ENCODE peak calls at places on chromosomes 6 and 20, in five cellular contexts. O is left ventricle myocardium superior; F is stimulated activated naive CD8-positive, alpha-beta T cell treated with anti-CD3 and anti-CD28 coated beads, Interleukin-15, amount 100 ng/mL, for 72 hours; S is AML-193; M is kidney epithelial cell. E is an unnamed sample.

GRCh38 chr6:16851758-16852157 is 90.5 kb upstream of the ATXN1 start:
- DNase-seq in O (no peak), F (no peak), S (no peak), M (no peak), E (no peak)

GRCh38 chr6:143139239-143139784 is 78.6 kb downstream of the AIG1 start:
- DNase-seq in O (no peak), F (no peak), S (no peak), M (no peak), E (no peak)

GRCh38 chr6:41652876-41653641 is 14.8 kb downstream of the MDFI start:
- DNase-seq in S (no peak), O (no peak), F (no peak), M (no peak), E (no peak)

GRCh38 chr6:11484441-11484840 is 53.1 kb upstream of the TMEM170B start:
- DNase-seq in O (no peak), F (no peak), S (no peak), M (no peak), E (no peak)

GRCh38 chr20:50691585-50692552 is 527 bp upstream of the RIPOR3 start:
- DNase-seq in M (no peak), F (no peak), S (no peak), O (no peak), E (no peak)

GRCh38 chr6:4055420-4056041 is 23.4 kb downstream of the FAM217A start:
- DNase-seq in O (no peak), M (peak; percentile 54), S (no peak), F (no peak), E (no peak)

GRCh38 chr6:131643855-131644460 is 6.9 kb downstream of the ENPP3 start:
- DNase-seq in O (no peak), S (no peak), M (no peak), F (no peak), E (no peak)

GRCh38 chr6:54681987-54682386 is 164.6 kb upstream of the FAM83B start:
- DNase-seq in M (peak; percentile 14), F (no peak), S (no peak), O (no peak), E (no peak)

GRCh38 chr6:4776493-4776966 is 326 bp downstream of the CDYL start:
- DNase-seq in O (no peak), M (no peak), F (no peak), S (peak; percentile 59), E (no peak)

GRCh38 chr6:2563635-2564034 is 187.1 kb downstream of the MYLK4 start:
- DNase-seq in S (no peak), F (no peak), M (no peak), O (no peak), E (no peak)

GRCh38 chr20:19886666-19887288 is 128.7 kb downstream of the RIN2 start:
- DNase-seq in S (no peak), O (no peak), M (no peak), F (no peak), E (no peak)

GRCh38 chr6:89797317-89797716 is 22.3 kb downstream of the MDN1 start:
- DNase-seq in S (no peak), M (no peak), F (no peak), O (no peak), E (no peak)

GRCh38 chr20:37403107-37404033 is 57.4 kb downstream of the SRC start:
- DNase-seq in O (no peak), F (no peak), M (no peak), S (no peak), E (no peak)

GRCh38 chr6:2037230-2037926 is 208.0 kb downstream of the GMDS start:
- DNase-seq in M (no peak), O (no peak), F (no peak), S (no peak), E (no peak)

GRCh38 chr6:4844108-4844507 is 67.9 kb downstream of the CDYL start:
- DNase-seq in M (no peak), F (no peak), S (no peak), O (no peak), E (no peak)

GRCh38 chr6:126228001-126228791 is 111.7 kb upstream of the CENPW start:
- DNase-seq in F (no peak), O (no peak), S (no peak), M (peak; percentile 76), E (no peak)

GRCh38 chr6:149459761-149460160 is 25.1 kb downstream of the ZC3H12D start:
- DNase-seq in S (no peak), M (no peak), O (no peak), F (no peak), E (no peak)

GRCh38 chr20:34215711-34216381 is 25.4 kb upstream of the ASIP start:
- DNase-seq in F (peak; percentile 51), M (peak; percentile 7), S (no peak), O (peak; percentile 92), E (peak; percentile 30)

GRCh38 chr20:36631651-36632050 is 14.3 kb downstream of the SLA2 start:
- DNase-seq in M (no peak), F (no peak), O (no peak), S (no peak), E (no peak)

GRCh38 chr20:58238490-58238889 is 10.0 kb upstream of the ANKRD60 start:
- DNase-seq in O (no peak), S (no peak), M (no peak), F (no peak), E (no peak)

GRCh38 chr6:98944598-98945011 is 3.1 kb downstream of the FBXL4 start:
- DNase-seq in O (no peak), F (no peak), S (no peak), M (no peak), E (no peak)

GRCh38 chr6:44044154-44044539 is 83.1 kb downstream of the MRPL14 start:
- DNase-seq in S (no peak), O (no peak), M (no peak), F (no peak), E (no peak)

GRCh38 chr6:166488081-166488685 is 98.3 kb downstream of the RAMACL start:
- DNase-seq in O (peak; percentile 71), F (peak; percentile 55), S (peak; percentile 52), M (no peak), E (peak; percentile 68)

GRCh38 chr6:78629154-78629721 is 238.1 kb upstream of the IRAK1BP1 start:
- DNase-seq in O (no peak), M (no peak), F (no peak), S (no peak), E (no peak)

GRCh38 chr20:5480824-5481600 is 164.3 kb upstream of the PROKR2 start:
- DNase-seq in F (no peak), M (no peak), S (no peak), O (no peak), E (no peak)

GRCh38 chr20:13009682-13010406 is 1.1 kb downstream of the SPTLC3 start:
- DNase-seq in M (peak; percentile 86), S (peak; percentile 83), O (no peak), F (peak; percentile 10), E (no peak)

GRCh38 chr6:147417954-147418353 is 90.5 kb upstream of the SAMD5 start:
- DNase-seq in M (no peak), O (no peak), S (no peak), F (no peak), E (no peak)

GRCh38 chr6:35214869-35215664 is 1.3 kb downstream of the SCUBE3 start:
- DNase-seq in F (no peak), S (no peak), O (no peak), M (no peak), E (no peak)

GRCh38 chr6:33017024-33017423 is 7.6 kb upstream of the HLA-DOA start:
- DNase-seq in O (no peak), F (no peak), S (no peak), M (no peak), E (no peak)

GRCh38 chr6:8194499-8194898 is 92.2 kb upstream of the EEF1E1 start:
- DNase-seq in S (no peak), F (no peak), O (no peak), M (peak; percentile 25), E (no peak)

GRCh38 chr6:81938991-81939773 is 186.7 kb upstream of the TENT5A start:
- DNase-seq in O (no peak), S (no peak), F (no peak), M (no peak), E (no peak)

GRCh38 chr6:168988801-168989200 is 264.8 kb downstream of the THBS2 start:
- DNase-seq in M (no peak), S (no peak), O (no peak), F (no peak), E (no peak)

GRCh38 chr6:156775717-156776116 is 1.5 kb upstream of the ARID1B start:
- DNase-seq in O (no peak), M (no peak), F (no peak), S (no peak), E (no peak)

GRCh38 chr6:165594584-165595333 is 68.3 kb downstream of the PDE10A start:
- DNase-seq in M (no peak), S (no peak), F (no peak), O (no peak), E (no peak)

GRCh38 chr6:116444092-116444491 is 17.1 kb upstream of the CALHM6 start:
- DNase-seq in S (peak; percentile 75), M (no peak), F (no peak), O (no peak), E (no peak)

GRCh38 chr20:51995038-51995437 is 192.7 kb upstream of the SALL4 start:
- DNase-seq in O (no peak), M (no peak), F (no peak), S (no peak), E (no peak)

GRCh38 chr20:34927736-34928135 is 27.9 kb downstream of the GSS start:
- DNase-seq in S (no peak), F (no peak), M (no peak), O (no peak), E (no peak)

GRCh38 chr20:23629017-23629541 is 8.7 kb downstream of the CST3 start:
- DNase-seq in M (peak; percentile 74), F (no peak), O (no peak), S (no peak), E (no peak)